ENCODE peak calls at places on chromosome 13, in four cellular contexts. W is adrenal gland, T is gastrocnemius medialis, C is body of pancreas. Z is an unnamed sample.

GRCh38 chr13:51713807-51714206 is 90.2 kb downstream of the DHRS12 start:
- DNase-seq in W (no peak), C (no peak), T (no peak), Z (no peak)

GRCh38 chr13:33931397-33931987 is 113.5 kb downstream of the RFC3 start:
- DNase-seq in C (peak; percentile 34), T (no peak), W (no peak), Z (no peak)

GRCh38 chr13:108326318-108326717 is 56.8 kb downstream of the TNFSF13B start:
- DNase-seq in W (no peak), C (peak; percentile 15), T (no peak), Z (no peak)

GRCh38 chr13:65679240-65679639 is 1550.9 kb downstream of the PCDH9 start:
- DNase-seq in C (no peak), T (no peak), W (no peak), Z (no peak)

GRCh38 chr13:44084146-44084545 is 204.4 kb downstream of the LACC1 start:
- DNase-seq in T (no peak), W (no peak), C (no peak), Z (no peak)

GRCh38 chr13:44243198-44243852 is 130.3 kb upstream of the SERP2 start:
- DNase-seq in W (peak; percentile 88), T (no peak), C (no peak), Z (peak; percentile 57)

GRCh38 chr13:102799544-102800144 is 725 bp downstream of the BIVM start:
- DNase-seq in W (peak; percentile 42), T (peak; percentile 23), C (peak; percentile 12), Z (no peak)

GRCh38 chr13:100490692-100491091 is 97.9 kb downstream of the GGACT start:
- DNase-seq in C (no peak), W (no peak), T (no peak), Z (no peak)

GRCh38 chr13:28710161-28710560 is 8.6 kb downstream of the SLC46A3 start:
- DNase-seq in W (no peak), T (no peak), C (no peak), Z (no peak)

GRCh38 chr13:49606747-49607648 is 21.3 kb upstream of the ARL11 start:
- DNase-seq in W (peak; percentile 88), C (peak; percentile 92), T (peak; percentile 79), Z (peak; percentile 85)

GRCh38 chr13:74287672-74288169 is 153.5 kb upstream of the KLF12 start:
- DNase-seq in C (peak; percentile 91), T (peak; percentile 43), W (peak; percentile 58), Z (peak; percentile 85)

GRCh38 chr13:74288361-74288911 is 154.2 kb upstream of the KLF12 start:
- DNase-seq in W (no peak), C (peak; percentile 21), T (peak; percentile 33), Z (peak; percentile 53)

GRCh38 chr13:74289861-74290260 is 155.7 kb upstream of the KLF12 start:
- DNase-seq in C (no peak), T (no peak), W (no peak), Z (no peak)

GRCh38 chr13:74290324-74290773 is 156.1 kb upstream of the KLF12 start:
- DNase-seq in T (peak; percentile 29), C (peak; percentile 66), W (peak; percentile 39), Z (peak; percentile 55)

GRCh38 chr13:74289130-74289529 is 154.9 kb upstream of the KLF12 start:
- DNase-seq in C (no peak), W (no peak), T (no peak), Z (no peak)
- H3K4me1 ChIP-seq in C (peaks cover 10% of the 10 kb centered on the region), W (peaks cover 5% of the 10 kb centered on the region), T (peaks cover 34% of the 10 kb centered on the region), Z (peaks cover 38% of the 10 kb centered on the region)

GRCh38 chr13:77752512-77753069 is 55.1 kb downstream of the SLAIN1 start:
- DNase-seq in C (no peak), T (no peak), W (no peak), Z (no peak)

GRCh38 chr13:77749481-77749880 is 52.0 kb downstream of the SLAIN1 start:
- DNase-seq in W (no peak), T (no peak), C (no peak), Z (no peak)

GRCh38 chr13:77751513-77752456 is 54.3 kb downstream of the SLAIN1 start:
- DNase-seq in W (peak; percentile 67), C (peak; percentile 51), T (no peak), Z (no peak)
- H3K4me1 ChIP-seq in W (no peaks in the 10 kb centered on the region), C (no peaks in the 10 kb centered on the region), T (no peaks in the 10 kb centered on the region), Z (no peaks in the 10 kb centered on the region)

GRCh38 chr13:113853518-113854237 is 10.2 kb downstream of the GAS6 start:
- DNase-seq in W (no peak), C (no peak), T (peak; percentile 9), Z (no peak)
- H3K4me1 ChIP-seq in W (peaks cover 50% of the 10 kb centered on the region), C (peaks cover 71% of the 10 kb centered on the region), T (peaks cover 59% of the 10 kb centered on the region), Z (peaks cover 85% of the 10 kb centered on the region)

DNA sequence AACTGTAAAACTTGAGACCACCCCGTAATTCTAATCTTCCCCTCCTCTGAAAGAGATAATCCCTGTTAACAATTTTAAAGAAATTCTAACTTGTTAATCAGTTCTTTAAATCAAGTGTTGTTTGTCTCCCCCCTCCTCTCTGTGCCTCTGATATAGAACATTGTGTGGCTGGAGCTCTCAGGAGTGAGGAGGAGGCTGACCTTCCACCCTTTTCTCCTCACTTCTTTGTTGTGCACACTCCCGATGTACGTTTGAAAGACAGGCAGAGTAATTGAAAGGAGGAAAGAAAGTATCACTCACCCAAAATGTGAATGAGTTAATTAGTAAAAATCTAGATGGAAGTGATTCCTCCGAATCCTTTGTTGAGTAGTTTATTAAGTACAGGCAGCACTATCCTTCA is 43.8 kb downstream of the TNFRSF19 start:
- DNase-seq in W (no peak), T (no peak), C (no peak), Z (no peak)
- H3K4me1 ChIP-seq in W (peaks cover 18% of the 10 kb centered on the region), T (peaks cover 4% of the 10 kb centered on the region), C (peaks cover 24% of the 10 kb centered on the region), Z (peaks cover 51% of the 10 kb centered on the region)

GRCh38 chr13:83215627-83216026 is 666.6 kb downstream of the SLITRK1 start:
- DNase-seq in W (no peak), T (no peak), C (no peak), Z (no peak)
- H3K4me1 ChIP-seq in W (no peaks in the 10 kb centered on the region), T (no peaks in the 10 kb centered on the region), C (no peaks in the 10 kb centered on the region), Z (no peaks in the 10 kb centered on the region)

DNA sequence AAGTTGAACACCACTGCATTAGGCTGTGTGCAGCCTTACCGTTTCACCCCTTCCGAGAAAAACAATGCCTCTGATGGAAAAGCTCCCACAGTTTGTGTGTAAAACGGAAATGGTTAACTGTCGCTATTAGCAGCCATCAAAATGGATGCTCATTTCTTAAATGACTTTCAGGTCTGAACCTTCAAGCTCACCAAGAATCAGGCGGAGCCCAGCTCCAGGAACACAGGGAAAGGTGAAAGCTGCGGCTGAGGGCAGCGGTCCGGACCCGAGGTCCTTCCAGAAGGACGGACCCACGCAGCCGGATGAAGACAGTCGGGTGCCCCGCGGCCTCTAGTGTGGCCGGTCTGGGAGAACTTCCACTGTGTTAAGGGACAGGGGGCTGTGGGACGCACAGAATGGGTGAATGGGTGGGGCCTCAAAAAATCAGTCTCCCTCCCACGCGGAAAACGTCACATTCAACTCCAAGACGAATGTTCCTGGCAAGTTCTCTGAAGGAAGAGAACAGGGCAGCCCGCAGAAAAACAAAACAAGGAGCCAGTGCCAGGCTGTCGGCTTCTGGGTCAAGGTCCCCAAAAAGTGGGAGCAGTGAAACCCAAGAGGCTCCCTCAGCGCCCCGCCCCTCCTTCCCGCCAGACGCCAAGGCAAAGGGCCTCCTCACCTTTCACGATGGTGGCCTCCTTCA is 4.9 kb downstream of the IRS2 start:
- DNase-seq in W (peak; percentile 80), C (no peak), T (no peak), Z (no peak)
- H3K4me1 ChIP-seq in W (peaks cover 72% of the 10 kb centered on the region), C (peaks cover 79% of the 10 kb centered on the region), T (peaks cover 48% of the 10 kb centered on the region), Z (peaks cover 72% of the 10 kb centered on the region)

GRCh38 chr13:37070956-37071355 is 11.5 kb upstream of the SUPT20H start:
- DNase-seq in C (no peak), T (no peak), W (no peak), Z (no peak)

GRCh38 chr13:37068962-37069361 is 9.5 kb upstream of the SUPT20H start:
- DNase-seq in C (no peak), W (no peak), T (no peak), Z (no peak)

GRCh38 chr13:37072024-37072423 is 12.5 kb upstream of the SUPT20H start:
- DNase-seq in W (no peak), T (no peak), C (no peak), Z (no peak)

GRCh38 chr13:37069597-37070103 is 10.2 kb upstream of the SUPT20H start:
- DNase-seq in W (no peak), T (no peak), C (no peak), Z (no peak)

DNA sequence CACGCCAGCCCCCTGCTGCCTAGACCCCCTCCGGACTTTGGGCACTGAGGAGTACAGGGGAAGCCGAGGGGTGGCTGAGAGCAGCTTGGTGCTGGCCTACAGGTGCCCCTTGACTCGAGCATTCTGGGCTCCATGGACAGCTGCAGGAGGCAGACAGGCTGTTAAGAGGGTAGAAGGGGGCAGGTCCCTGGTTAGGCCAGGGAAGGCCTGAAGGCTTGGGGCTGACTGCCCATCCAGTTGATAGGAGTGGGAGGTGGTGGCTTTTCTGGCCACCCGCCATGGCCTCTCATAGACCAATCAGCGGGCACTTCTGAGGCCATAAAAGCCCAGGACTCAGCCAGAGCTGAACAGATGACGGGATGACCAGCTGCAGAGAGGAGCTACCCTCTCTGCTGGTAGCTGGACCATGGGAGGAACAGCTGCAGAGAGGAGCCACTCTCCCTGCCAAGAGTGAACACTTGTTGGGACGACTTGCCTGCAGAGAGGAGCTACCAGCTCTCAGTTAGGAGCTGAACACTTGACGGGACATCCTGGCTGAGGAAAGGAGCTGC is 10.7 kb upstream of the SUPT20H start:
- DNase-seq in T (no peak), C (no peak), W (no peak), Z (no peak)
- H3K4me1 ChIP-seq in T (no peaks in the 10 kb centered on the region), C (no peaks in the 10 kb centered on the region), W (no peaks in the 10 kb centered on the region), Z (no peaks in the 10 kb centered on the region)

GRCh38 chr13:20198781-20199180 is 6.0 kb upstream of the GJB2 start:
- DNase-seq in T (no peak), C (no peak), W (no peak), Z (no peak)

GRCh38 chr13:20197361-20197834 is 4.7 kb upstream of the GJB2 start:
- DNase-seq in C (peak; percentile 35), T (no peak), W (no peak), Z (no peak)

GRCh38 chr13:20193924-20194631 is 1.3 kb upstream of the GJB2 start:
- DNase-seq in C (no peak), W (no peak), T (no peak), Z (no peak)

GRCh38 chr13:20193142-20193923 is 595 bp upstream of the GJB2 start:
- DNase-seq in C (no peak), T (no peak), W (no peak), Z (no peak)

GRCh38 chr13:20195846-20196245 is 3.1 kb upstream of the GJB2 start:
- DNase-seq in T (no peak), W (no peak), C (no peak), Z (no peak)
- H3K4me1 ChIP-seq in T (peaks cover 17% of the 10 kb centered on the region), W (peaks cover 27% of the 10 kb centered on the region), C (peaks cover 41% of the 10 kb centered on the region), Z (peaks cover 30% of the 10 kb centered on the region)

GRCh38 chr13:40629678-40630384 is 36.6 kb downstream of the FOXO1 start:
- DNase-seq in C (no peak), W (no peak), T (no peak), Z (no peak)
- H3K4me1 ChIP-seq in C (peaks cover 52% of the 10 kb centered on the region), W (peaks cover 44% of the 10 kb centered on the region), T (peaks cover 91% of the 10 kb centered on the region), Z (peaks cover 42% of the 10 kb centered on the region)